ENCODE peak calls at places on chromosomes 13 and 19, in nine cellular contexts. X, R, K, I, V, P, H, T and M are unnamed samples.
A peak's percentile ranks its signal among the peaks of the same experiment; 100 is the strongest.

GRCh38 chr13:47459512-47459911 is 541.6 kb downstream of the SUCLA2 start:
- DNase-seq in R (no peak), H (no peak), T (no peak), X (no peak), K (no peak), P (no peak), I (no peak), V (no peak), M (no peak)

GRCh38 chr19:1289395-1290244 is 3.9 kb downstream of the EFNA2 start:
- DNase-seq in X (no peak), P (no peak), R (no peak), H (no peak), V (no peak), I (no peak), T (no peak), K (no peak), M (no peak)

GRCh38 chr19:33440241-33440640 is 66.7 kb downstream of the CEBPG start:
- DNase-seq in I (no peak), R (no peak), K (no peak), T (no peak), P (no peak), H (no peak), X (no peak), V (no peak), M (no peak)

GRCh38 chr19:18648971-18649310 is 12.1 kb downstream of the KLHL26 start:
- DNase-seq in I (no peak), P (no peak), V (no peak), R (no peak), K (no peak), X (no peak), T (no peak), H (no peak), M (no peak)

GRCh38 chr19:16801599-16801998 is 27.6 kb upstream of the SIN3B start:
- DNase-seq in R (no peak), V (no peak), T (no peak), P (no peak), X (peak; percentile 61), I (no peak), K (no peak), H (peak; percentile 27), M (no peak)

GRCh38 chr13:79197933-79198332 is 208.1 kb downstream of the RBM26 start:
- DNase-seq in H (no peak), K (no peak), V (no peak), X (no peak), I (no peak), R (no peak), P (no peak), T (no peak), M (no peak)

GRCh38 chr13:41995946-41996345 is 35.0 kb upstream of the VWA8 start:
- DNase-seq in I (no peak), R (no peak), V (no peak), K (no peak), X (no peak), P (no peak), T (no peak), H (no peak), M (no peak)

GRCh38 chr13:26132756-26133155 is 80.9 kb upstream of the SHISA2 start:
- DNase-seq in H (no peak), P (no peak), K (no peak), V (no peak), R (no peak), X (no peak), I (no peak), T (no peak), M (no peak)

GRCh38 chr19:6161271-6161850 is 25.9 kb downstream of the ACSBG2 start:
- DNase-seq in I (no peak), P (no peak), T (no peak), X (peak; percentile 58), V (peak; percentile 39), H (no peak), R (no peak), K (no peak), M (no peak)

GRCh38 chr13:40023608-40024577 is 368.4 kb downstream of the COG6 start:
- DNase-seq in P (no peak), K (no peak), H (no peak), V (no peak), R (no peak), X (no peak), T (no peak), I (no peak), M (no peak)

GRCh38 chr19:848457-848921 is 3.6 kb upstream of the ELANE start:
- DNase-seq in R (no peak), X (no peak), H (no peak), P (no peak), K (no peak), T (no peak), I (no peak), V (no peak), M (no peak)

DNA sequence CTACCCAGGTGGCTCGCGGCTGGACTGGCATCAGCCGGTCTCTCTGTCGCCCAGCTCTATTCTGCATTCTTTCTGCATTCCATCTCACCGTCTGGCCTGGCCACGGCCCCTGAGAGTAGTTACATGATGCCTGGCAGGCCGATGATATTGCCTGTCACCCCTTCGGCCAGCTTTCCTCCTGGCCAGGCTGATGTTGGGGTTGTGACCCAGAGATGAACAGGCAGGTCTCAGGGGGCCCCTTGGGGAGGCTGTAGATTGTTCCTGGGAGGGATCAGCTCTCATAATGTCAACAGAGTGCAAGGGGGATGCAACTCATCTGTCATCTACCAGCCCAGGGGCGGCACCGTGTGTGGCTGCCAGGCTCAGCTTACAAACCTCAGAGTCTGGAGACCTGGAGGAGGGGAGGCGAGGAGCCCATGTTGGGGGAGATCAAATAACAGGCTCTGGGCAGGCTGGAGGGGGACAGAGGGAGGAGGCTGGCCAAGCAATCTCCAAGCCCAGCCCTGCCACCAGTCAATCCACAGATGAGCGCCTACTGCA is 13.6 kb upstream of the FBXO17 start:
- DNase-seq in R (no peak), X (no peak), I (no peak), H (peak; percentile 44), T (no peak), P (no peak), V (no peak), K (no peak), M (no peak)
- H3K27ac ChIP-seq in R (no peak overlapping the region), X (no peak overlapping the region), I (no peak overlapping the region), H (no peak overlapping the region), T (no peak overlapping the region), P (no peak overlapping the region), V (no peak overlapping the region), K (no peak overlapping the region), M (no peak overlapping the region)

GRCh38 chr13:31846182-31846938 is 107.0 kb downstream of the RXFP2 start:
- DNase-seq in T (peak; percentile 83), H (peak; percentile 80), I (peak; percentile 87), P (peak; percentile 93), X (peak; percentile 80), K (peak; percentile 81), V (peak; percentile 52), R (peak; percentile 42), M (peak; percentile 51)
- H3K27ac ChIP-seq in T (no peak overlapping the region), H (no peak overlapping the region), I (peak overlapping the region; percentile 88), P (peak overlapping the region; percentile 80), X (peak overlapping the region; percentile 71), K (no peak overlapping the region), V (peak overlapping the region; percentile 59), R (no peak overlapping the region), M (no peak overlapping the region)

GRCh38 chr19:43984687-43985000 is 656 bp downstream of the ZNF155 start:
- DNase-seq in R (no peak), I (no peak), K (no peak), H (peak; percentile 37), X (no peak), P (no peak), T (no peak), V (no peak), M (peak; percentile 23)

GRCh38 chr19:43983544-43983911 is 460 bp upstream of the ZNF155 start:
- DNase-seq in X (no peak), K (no peak), R (no peak), V (no peak), P (no peak), H (no peak), T (no peak), I (no peak), M (no peak)

DNA sequence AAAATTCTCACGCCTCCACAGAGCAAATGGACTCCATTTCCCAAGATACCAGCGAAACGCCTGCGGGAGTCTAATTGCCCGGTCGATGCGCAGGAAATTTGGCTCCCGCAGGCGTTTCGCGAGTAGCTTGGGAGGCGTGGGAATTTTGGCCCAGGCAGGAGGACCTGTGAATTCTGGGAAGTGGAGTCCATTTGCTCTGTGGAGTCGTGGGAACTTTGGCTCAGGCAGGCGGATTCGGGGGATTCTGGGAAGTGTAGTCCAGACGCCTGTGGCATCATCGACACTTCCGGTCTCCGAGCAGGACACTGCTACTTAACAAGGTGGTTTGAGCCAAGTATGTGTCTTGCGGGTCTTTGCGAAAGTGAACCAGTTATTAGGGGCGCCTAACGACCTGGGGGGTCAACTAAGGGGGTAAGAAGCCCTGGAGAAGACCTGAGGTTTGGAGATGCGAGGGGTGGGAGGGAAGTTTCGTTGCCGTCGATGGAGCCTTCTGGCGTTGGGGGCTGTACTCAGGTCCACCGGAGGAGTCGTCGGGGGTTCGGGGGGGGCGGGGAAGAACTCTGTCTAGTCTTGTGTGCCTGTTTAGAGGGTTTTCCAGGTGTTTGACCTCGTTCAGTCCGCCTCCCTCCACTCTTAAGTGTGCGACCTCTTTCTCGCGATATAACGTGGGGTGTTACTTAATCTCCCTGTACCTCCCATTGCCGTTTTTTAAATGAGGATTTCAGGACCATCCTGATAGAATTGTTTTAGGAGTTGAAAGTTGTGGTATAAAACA is at the start of gene ZNF155:
- DNase-seq in X (peak; percentile 94), T (peak; percentile 93), K (peak; percentile 88), H (peak; percentile 85), R (peak; percentile 52), V (peak; percentile 44), I (peak; percentile 95), P (peak; percentile 98), M (peak; percentile 95)
- H3K27ac ChIP-seq in X (peak within 1 kb of the TSS; percentile 70), T (no peak within 1 kb of the TSS), K (peak within 1 kb of the TSS; percentile 57), H (peak within 1 kb of the TSS; percentile 21), R (no peak within 1 kb of the TSS), V (peak within 1 kb of the TSS; percentile 69), I (peak within 1 kb of the TSS; percentile 58), P (peak within 1 kb of the TSS; percentile 84), M (peak within 1 kb of the TSS; percentile 58)

GRCh38 chr13:23790591-23791170 is 98.5 kb downstream of the MIPEP start:
- DNase-seq in P (no peak), K (no peak), T (no peak), X (no peak), I (no peak), R (no peak), H (peak; percentile 3), V (no peak), M (no peak)

GRCh38 chr13:23792680-23793079 is 96.5 kb downstream of the MIPEP start:
- DNase-seq in I (no peak), V (no peak), H (no peak), R (no peak), T (no peak), X (no peak), P (no peak), K (no peak), M (no peak)

GRCh38 chr13:23796546-23796945 is 92.7 kb downstream of the MIPEP start:
- DNase-seq in T (no peak), K (no peak), I (no peak), R (no peak), H (no peak), P (no peak), X (no peak), V (no peak), M (no peak)

GRCh38 chr13:23794267-23795161 is 94.7 kb downstream of the MIPEP start:
- DNase-seq in R (no peak), I (no peak), H (peak; percentile 50), T (no peak), X (no peak), V (no peak), P (no peak), K (no peak), M (no peak)

DNA sequence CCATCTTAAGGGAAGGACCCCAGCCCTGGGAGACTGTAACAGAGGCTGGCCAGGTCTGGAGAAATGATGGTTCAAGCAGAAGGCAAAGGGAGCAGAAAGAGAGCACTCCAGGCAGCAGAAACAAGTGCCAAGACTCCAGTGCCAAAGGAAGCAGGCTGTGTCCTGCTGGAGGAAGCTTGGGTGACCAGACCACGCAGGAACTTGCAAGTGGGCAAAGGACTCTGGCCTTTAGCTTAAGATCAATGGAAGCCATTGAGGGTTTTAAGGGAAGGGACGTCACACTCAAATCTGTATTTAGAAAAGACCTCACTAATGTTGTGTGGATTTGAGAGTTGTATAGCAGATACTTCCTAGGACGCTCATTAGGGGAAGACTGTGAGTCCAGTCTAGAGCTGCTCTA is 95.5 kb downstream of the MIPEP start:
- DNase-seq in X (no peak), K (no peak), H (no peak), I (no peak), V (no peak), P (no peak), R (no peak), T (no peak), M (no peak)
- H3K27ac ChIP-seq in X (no peak overlapping the region), K (no peak overlapping the region), H (no peak overlapping the region), I (no peak overlapping the region), V (no peak overlapping the region), P (no peak overlapping the region), R (no peak overlapping the region), T (no peak overlapping the region), M (no peak overlapping the region)